ENCODE peak calls at places on chromosomes 2 and 18, in six cellular contexts. J is fibroblast of mammary gland, G is CD14-positive monocyte, E is progenitor cell of endocrine pancreas, F is lower leg skin, Q is Kasumi-1. T is an unnamed sample.

GRCh38 chr2:100182494-100183355 is 40.3 kb upstream of the AFF3 start:
- DNase-seq in J (peak; percentile 38), F (no peak), Q (no peak), G (no peak), E (no peak), T (no peak)

GRCh38 chr2:204436267-204436666 is 109.0 kb upstream of the PARD3B start:
- DNase-seq in F (no peak), G (no peak), E (no peak), Q (no peak), J (no peak), T (no peak)

GRCh38 chr2:85017436-85018048 is 46.6 kb downstream of the KCMF1 start:
- DNase-seq in G (no peak), Q (peak; percentile 53), J (no peak), F (no peak), E (no peak), T (no peak)

GRCh38 chr2:196315388-196316049 is 144.1 kb upstream of the STK17B start:
- DNase-seq in Q (no peak), E (no peak), F (no peak), G (no peak), J (peak; percentile 60), T (no peak)

GRCh38 chr2:195612515-195613495 is 44.2 kb upstream of the SLC39A10 start:
- DNase-seq in F (no peak), G (no peak), E (peak; percentile 46), J (peak; percentile 32), Q (no peak), T (peak; percentile 14)

GRCh38 chr2:177599072-177599688 is 206.6 kb downstream of the AGPS start:
- DNase-seq in F (no peak), J (no peak), E (no peak), Q (no peak), G (no peak), T (no peak)

GRCh38 chr2:56741601-56742102 is 557.9 kb downstream of the CCDC85A start:
- DNase-seq in Q (no peak), J (peak; percentile 95), E (no peak), F (no peak), G (no peak), T (no peak)

GRCh38 chr2:107932986-107933385 is 53.3 kb upstream of the SLC5A7 start:
- DNase-seq in Q (peak; percentile 33), G (no peak), J (peak; percentile 28), E (no peak), F (no peak), T (no peak)

GRCh38 chr2:236052926-236053846 is 115.0 kb downstream of the GBX2 start:
- DNase-seq in E (no peak), F (no peak), Q (no peak), J (no peak), G (no peak), T (no peak)

GRCh38 chr2:241606186-241606585 is 30.8 kb downstream of the THAP4 start:
- DNase-seq in E (no peak), F (no peak), Q (no peak), G (no peak), J (no peak), T (no peak)

GRCh38 chr2:241232736-241233575 is 44.5 kb downstream of the ANO7 start:
- DNase-seq in E (no peak), J (no peak), F (no peak), G (no peak), Q (no peak), T (no peak)

GRCh38 chr2:136920652-136921333 is 155.4 kb downstream of the THSD7B start:
- DNase-seq in E (no peak), J (no peak), Q (no peak), G (no peak), F (no peak), T (no peak)

GRCh38 chr2:60857025-60857424 is 24.3 kb upstream of the REL start:
- DNase-seq in J (no peak), F (no peak), E (no peak), Q (no peak), G (no peak), T (no peak)

GRCh38 chr18:29892960-29893558 is 1149.5 kb downstream of the DSC3 start:
- DNase-seq in Q (no peak), G (no peak), E (no peak), J (peak; percentile 17), F (no peak), T (no peak)

GRCh38 chr2:212711851-212712250 is 173.2 kb upstream of the ERBB4 start:
- DNase-seq in J (peak; percentile 70), F (no peak), G (no peak), E (no peak), Q (no peak), T (no peak)

GRCh38 chr2:151277011-151277410 is 12.5 kb downstream of the NMI start:
- DNase-seq in Q (no peak), G (no peak), E (no peak), F (no peak), J (peak; percentile 47), T (no peak)

GRCh38 chr18:80247403-80247916 is at the start of gene PARD6G:
- DNase-seq in J (peak; percentile 47), F (peak; percentile 70), G (peak; percentile 66), Q (peak; percentile 53), E (peak; percentile 66), T (peak; percentile 71)

GRCh38 chr2:6337123-6337830 is 528.4 kb downstream of the CMPK2 start:
- DNase-seq in Q (no peak), E (no peak), F (no peak), G (no peak), J (no peak), T (no peak)

GRCh38 chr18:52903858-52904257 is 563.9 kb downstream of the DCC start:
- DNase-seq in Q (peak; percentile 40), E (peak; percentile 50), J (peak; percentile 3), F (no peak), G (no peak), T (no peak)

GRCh38 chr2:25243995-25244394 is 75.6 kb upstream of the POMC start:
- DNase-seq in F (no peak), E (no peak), Q (no peak), G (no peak), J (no peak), T (no peak)

GRCh38 chr2:133885847-133886246 is 317.6 kb upstream of the NCKAP5 start:
- DNase-seq in F (no peak), G (no peak), J (no peak), E (no peak), Q (no peak), T (no peak)

GRCh38 chr2:9693138-9693520 is 62.3 kb upstream of the YWHAQ start:
- DNase-seq in Q (peak; percentile 18), F (peak; percentile 48), E (no peak), G (peak; percentile 54), J (peak; percentile 85), T (no peak)

GRCh38 chr2:11967946-11968465 is 221.6 kb downstream of the LPIN1 start:
- DNase-seq in Q (no peak), E (no peak), F (peak; percentile 53), G (no peak), J (peak; percentile 72), T (no peak)

GRCh38 chr2:209334188-209335017 is 89.4 kb upstream of the MAP2 start:
- DNase-seq in Q (peak; percentile 26), F (peak; percentile 19), G (no peak), E (peak; percentile 40), J (peak; percentile 60), T (no peak)

GRCh38 chr2:20595439-20596192 is 55.3 kb downstream of the HS1BP3 start:
- DNase-seq in J (peak; percentile 83), Q (no peak), G (peak; percentile 52), E (no peak), F (no peak), T (no peak)

GRCh38 chr2:237866119-237866621 is 6.7 kb downstream of the RAMP1 start:
- DNase-seq in F (no peak), J (peak; percentile 48), Q (no peak), G (no peak), E (no peak), T (no peak)

GRCh38 chr2:38092196-38092902 is 16.4 kb upstream of the CYP1B1 start:
- DNase-seq in J (peak; percentile 96), F (peak; percentile 71), E (no peak), Q (no peak), G (no peak), T (peak; percentile 38)

GRCh38 chr2:136767030-136767429 is 1.7 kb downstream of the THSD7B start:
- DNase-seq in Q (no peak), G (no peak), F (no peak), E (no peak), J (no peak), T (no peak)

GRCh38 chr18:48927286-48928080 is 23.3 kb downstream of the SMAD7 start:
- DNase-seq in G (no peak), Q (no peak), F (no peak), J (no peak), E (no peak), T (no peak)

T was measured in HuH-7.5.